ENCODE peak calls at places on chromosomes 7 and 10, in seven cellular contexts. H, N, U, V, O, M and Q are unnamed samples. For H3K4me1, the result is how much of the 10 kb centered on the place peaks cover.

GRCh38 chr7:99677013-99677412 is 2.8 kb downstream of the CYP3A5 start:
- DNase-seq in H (no peak), N (no peak), U (no peak), V (no peak), O (no peak), M (no peak), Q (no peak)

GRCh38 chr7:7614066-7614738 is 26.4 kb upstream of the UMAD1 start:
- DNase-seq in H (no peak), N (no peak), U (no peak), V (no peak), O (no peak), M (no peak), Q (no peak)

GRCh38 chr7:51235593-51236313 is 80.9 kb downstream of the COBL start:
- DNase-seq in H (no peak), N (no peak), U (no peak), V (no peak), O (no peak), M (no peak), Q (no peak)

GRCh38 chr10:88971668-88972067 is 18.9 kb upstream of the FAS start:
- DNase-seq in H (no peak), N (no peak), U (no peak), V (no peak), O (no peak), M (no peak), Q (no peak)

GRCh38 chr10:70834448-70835151 is 18.9 kb downstream of the SGPL1 start:
- DNase-seq in H (no peak), N (no peak), U (no peak), V (no peak), O (no peak), M (no peak), Q (no peak)

GRCh38 chr10:101287922-101288638 is 58.8 kb upstream of the LBX1 start:
- DNase-seq in H (no peak), N (no peak), U (no peak), V (no peak), O (no peak), M (no peak), Q (no peak)

GRCh38 chr7:7522421-7522820 is 13.3 kb downstream of the COL28A1 start:
- DNase-seq in H (no peak), N (no peak), U (no peak), V (no peak), O (no peak), M (no peak), Q (no peak)

GRCh38 chr10:95233377-95234034 is 39.5 kb downstream of the ACSM6 start:
- DNase-seq in H (no peak), N (no peak), U (no peak), V (no peak), O (no peak), M (no peak), Q (no peak)

GRCh38 chr10:78756604-78757442 is 311.9 kb upstream of the ZMIZ1 start:
- DNase-seq in H (peak), N (peak), U (no peak), V (peak), O (peak), M (peak), Q (peak)

GRCh38 chr7:119783799-119784198 is 489.2 kb upstream of the KCND2 start:
- DNase-seq in H (peak), N (peak), U (no peak), V (no peak), O (peak), M (no peak), Q (no peak)

GRCh38 chr10:121696854-121697253 is 98.6 kb upstream of the FGFR2 start:
- DNase-seq in H (no peak), N (no peak), U (no peak), V (peak), O (peak), M (no peak), Q (no peak)

GRCh38 chr7:66732439-66732838 is 8.1 kb upstream of the RABGEF1 start:
- DNase-seq in H (no peak), N (no peak), U (no peak), V (no peak), O (no peak), M (no peak), Q (no peak)

GRCh38 chr10:110813743-110814472 is 57.8 kb upstream of the PDCD4 start:
- DNase-seq in H (no peak), N (no peak), U (no peak), V (no peak), O (no peak), M (no peak), Q (no peak)

GRCh38 chr7:52271663-52272062 is 763.8 kb upstream of the POM121L12 start:
- DNase-seq in H (no peak), N (no peak), U (no peak), V (no peak), O (no peak), M (no peak), Q (no peak)

GRCh38 chr7:66043681-66044497 is 31.7 kb upstream of the ASL start:
- DNase-seq in H (no peak), N (peak), U (no peak), V (peak), O (peak), M (no peak), Q (no peak)

GRCh38 chr7:128266891-128267839 is 26.1 kb downstream of the LEP start:
- DNase-seq in H (no peak), N (peak), U (no peak), V (peak), O (peak), M (peak), Q (no peak)

GRCh38 chr10:65570143-65571010 is 1355.5 kb upstream of the LRRTM3 start:
- DNase-seq in H (no peak), N (peak), U (no peak), V (no peak), O (peak), M (no peak), Q (peak)

GRCh38 chr7:1844336-1844955 is 174.4 kb downstream of the ELFN1 start:
- DNase-seq in H (peak), N (peak), U (no peak), V (no peak), O (no peak), M (peak), Q (no peak)

GRCh38 chr10:62735464-62736188 is 68.9 kb upstream of the ADO start:
- DNase-seq in H (no peak), N (no peak), U (peak), V (no peak), O (no peak), M (no peak), Q (peak)

GRCh38 chr10:93236378-93237040 is 162.8 kb downstream of the CYP26A1 start:
- DNase-seq in H (no peak), N (no peak), U (no peak), V (no peak), O (no peak), M (no peak), Q (no peak)

GRCh38 chr10:99930731-99931550 is 78.8 kb downstream of the DNMBP start:
- DNase-seq in H (peak), N (no peak), U (no peak), V (no peak), O (peak), M (no peak), Q (no peak)

GRCh38 chr7:106139253-106140251 is 27.4 kb upstream of the SYPL1 start:
- DNase-seq in H (no peak), N (peak), U (no peak), V (no peak), O (no peak), M (no peak), Q (no peak)

GRCh38 chr10:82313401-82313800 is 438.4 kb downstream of the NRG3 start:
- DNase-seq in H (no peak), N (no peak), U (no peak), V (no peak), O (no peak), M (no peak), Q (no peak)

GRCh38 chr10:82319558-82319957 is 444.6 kb downstream of the NRG3 start:
- DNase-seq in H (no peak), N (no peak), U (no peak), V (no peak), O (no peak), M (no peak), Q (no peak)

GRCh38 chr10:82321734-82322133 is 446.7 kb downstream of the NRG3 start:
- DNase-seq in H (no peak), N (no peak), U (no peak), V (no peak), O (no peak), M (no peak), Q (no peak)

GRCh38 chr10:82318533-82318932 is 443.5 kb downstream of the NRG3 start:
- DNase-seq in H (no peak), N (no peak), U (no peak), V (no peak), O (no peak), M (no peak), Q (no peak)

GRCh38 chr10:82319046-82319445 is 444.1 kb downstream of the NRG3 start:
- DNase-seq in H (no peak), N (no peak), U (no peak), V (no peak), O (no peak), M (no peak), Q (no peak)
- H3K4me1 ChIP-seq in H (under half), N (under half), U (under half), V (under half), O (under half), M (under half), Q (under half)

GRCh38 chr10:125085281-125085680 is 75.1 kb downstream of the CTBP2 start:
- DNase-seq in H (no peak), N (no peak), U (no peak), V (no peak), O (no peak), M (no peak), Q (no peak)
- H3K4me1 ChIP-seq in H (half or more), N (under half), U (under half), V (half or more), O (under half), M (half or more), Q (under half)

DNA sequence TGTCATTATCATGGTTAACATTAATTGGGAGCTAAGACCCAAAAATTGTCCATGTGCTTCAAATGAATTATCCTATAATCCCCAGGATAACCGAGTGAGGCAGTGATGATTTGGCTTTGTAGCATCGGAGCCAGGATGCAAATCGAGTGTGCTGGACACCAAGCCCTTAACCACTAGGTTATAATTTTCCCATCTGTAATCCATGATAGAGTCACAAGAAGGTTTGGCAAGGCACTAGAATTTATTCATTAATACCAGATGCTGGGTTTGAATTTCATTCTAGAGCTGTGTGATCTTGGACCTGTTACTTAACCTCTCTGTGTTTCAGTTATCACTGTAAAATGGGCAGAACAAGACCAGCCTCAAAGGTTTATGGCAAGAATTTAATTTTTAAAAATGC is 21.0 kb upstream of the ITGB1 start:
- DNase-seq in H (no peak), N (no peak), U (no peak), V (no peak), O (no peak), M (no peak), Q (no peak)
- H3K4me1 ChIP-seq in H (under half), N (under half), U (under half), V (under half), O (under half), M (under half), Q (under half)

GRCh38 chr10:29883231-29883630 is 176.2 kb downstream of the JCAD start:
- DNase-seq in H (no peak), N (no peak), U (no peak), V (no peak), O (no peak), M (no peak), Q (peak)
- H3K4me1 ChIP-seq in H (under half), N (under half), U (under half), V (under half), O (under half), M (under half), Q (under half)

DNA sequence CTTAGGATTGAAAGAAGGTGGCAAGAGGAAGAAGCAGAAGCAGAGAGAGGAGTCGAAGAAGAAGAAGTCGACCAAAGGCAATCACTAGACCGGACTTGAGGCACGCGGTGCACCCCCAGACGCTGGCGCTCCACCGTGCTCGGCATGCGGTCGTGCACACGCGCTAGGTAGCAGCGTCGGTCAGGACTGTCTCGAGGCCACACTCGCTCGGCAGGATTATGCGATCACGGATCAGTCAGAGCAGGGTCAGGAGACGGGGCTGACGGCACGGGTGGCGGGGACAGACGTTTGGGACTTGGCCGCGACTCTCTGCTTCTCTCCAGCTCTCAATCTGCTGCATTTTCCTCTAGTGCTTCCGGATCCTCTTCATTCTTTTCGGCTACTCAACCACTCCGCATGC is 79.2 kb downstream of the DNAJB6 start:
- DNase-seq in H (no peak), N (no peak), U (no peak), V (no peak), O (no peak), M (no peak), Q (no peak)
- H3K4me1 ChIP-seq in H (under half), N (under half), U (under half), V (under half), O (under half), M (under half), Q (under half)